ENCODE peak calls at places on chromosomes 3 and 15, in six cellular contexts. P is A549, K is endothelial cell of umbilical vein, J is HepG2, E is GM12878, F is K562. D is an unnamed sample.

GRCh38 chr3:52123106-52123708 is 31.0 kb downstream of the POC1A start:
- DNase-seq in P (peak), K (peak), J (peak), E (no peak), F (peak), D (peak)

GRCh38 chr3:51876186-51876585 is 785 bp upstream of the IQCF5 start:
- DNase-seq in P (no peak), K (no peak), J (no peak), E (no peak), F (no peak), D (no peak)

GRCh38 chr3:46655271-46655670 is 38.2 kb downstream of the ALS2CL start:
- DNase-seq in P (no peak), K (no peak), J (no peak), E (no peak), F (no peak), D (no peak)

GRCh38 chr3:14461748-14462324 is 59.4 kb downstream of the SLC6A6 start:
- DNase-seq in P (peak), K (peak), J (peak), E (no peak), F (peak), D (peak)

GRCh38 chr15:91528811-91529210 is 324.7 kb upstream of the SLCO3A1 start:
- DNase-seq in P (no peak), K (no peak), J (no peak), E (no peak), F (no peak), D (no peak)

GRCh38 chr3:114411811-114412803 is 118.3 kb downstream of the TIGIT start:
- DNase-seq in P (peak), K (peak), J (peak), E (no peak), F (no peak), D (no peak)

GRCh38 chr3:36220189-36220588 is 160.1 kb upstream of the STAC start:
- DNase-seq in P (no peak), K (no peak), J (no peak), E (no peak), F (no peak), D (no peak)

GRCh38 chr3:149005424-149005823 is 14.1 kb downstream of the GYG1 start:
- DNase-seq in P (no peak), K (no peak), J (no peak), E (no peak), F (no peak), D (no peak)

GRCh38 chr3:95926904-95927501 is 887.4 kb upstream of the EPHA6 start:
- DNase-seq in P (no peak), K (no peak), J (no peak), E (no peak), F (no peak), D (no peak)

GRCh38 chr15:67670647-67671305 is 128.3 kb downstream of the MAP2K5 start:
- DNase-seq in P (no peak), K (no peak), J (no peak), E (no peak), F (peak), D (no peak)

GRCh38 chr3:34376691-34377090 is 578.3 kb downstream of the PDCD6IP start:
- DNase-seq in P (no peak), K (no peak), J (no peak), E (no peak), F (no peak), D (no peak)

GRCh38 chr3:157132936-157133335 is 27.0 kb downstream of the CCNL1 start:
- DNase-seq in P (no peak), K (no peak), J (no peak), E (no peak), F (no peak), D (no peak)

GRCh38 chr3:44198265-44198956 is 43.3 kb upstream of the TOPAZ1 start:
- DNase-seq in P (peak), K (peak), J (peak), E (peak), F (peak), D (peak)

GRCh38 chr15:75357976-75358673 is 10.3 kb downstream of the MAN2C1 start:
- DNase-seq in P (no peak), K (no peak), J (no peak), E (no peak), F (no peak), D (no peak)

GRCh38 chr3:16064660-16065414 is 109.6 kb upstream of the GALNT15 start:
- DNase-seq in P (peak), K (peak), J (peak), E (no peak), F (no peak), D (no peak)

GRCh38 chr15:53072077-53072476 is 281.9 kb upstream of the ONECUT1 start:
- DNase-seq in P (peak), K (peak), J (peak), E (no peak), F (peak), D (peak)

GRCh38 chr15:77507911-77508310 is 87.2 kb downstream of the HMG20A start:
- DNase-seq in P (no peak), K (peak), J (peak), E (no peak), F (no peak), D (no peak)

GRCh38 chr15:49122541-49123062 is 32.8 kb downstream of the COPS2 start:
- DNase-seq in P (no peak), K (peak), J (no peak), E (no peak), F (no peak), D (no peak)
- TF ChIP-seq CTCF in P (no peak), K (no peak), J (no peak), E (no peak), F (no peak), D (no peak)

GRCh38 chr3:13210221-13210975 is 137.2 kb upstream of the IQSEC1 start:
- DNase-seq in P (no peak), K (no peak), J (no peak), E (no peak), F (no peak), D (no peak)
- TF ChIP-seq MAX in P (no peak), K (no peak), J (no peak), E (no peak), F (no peak), D (no peak)

DNA sequence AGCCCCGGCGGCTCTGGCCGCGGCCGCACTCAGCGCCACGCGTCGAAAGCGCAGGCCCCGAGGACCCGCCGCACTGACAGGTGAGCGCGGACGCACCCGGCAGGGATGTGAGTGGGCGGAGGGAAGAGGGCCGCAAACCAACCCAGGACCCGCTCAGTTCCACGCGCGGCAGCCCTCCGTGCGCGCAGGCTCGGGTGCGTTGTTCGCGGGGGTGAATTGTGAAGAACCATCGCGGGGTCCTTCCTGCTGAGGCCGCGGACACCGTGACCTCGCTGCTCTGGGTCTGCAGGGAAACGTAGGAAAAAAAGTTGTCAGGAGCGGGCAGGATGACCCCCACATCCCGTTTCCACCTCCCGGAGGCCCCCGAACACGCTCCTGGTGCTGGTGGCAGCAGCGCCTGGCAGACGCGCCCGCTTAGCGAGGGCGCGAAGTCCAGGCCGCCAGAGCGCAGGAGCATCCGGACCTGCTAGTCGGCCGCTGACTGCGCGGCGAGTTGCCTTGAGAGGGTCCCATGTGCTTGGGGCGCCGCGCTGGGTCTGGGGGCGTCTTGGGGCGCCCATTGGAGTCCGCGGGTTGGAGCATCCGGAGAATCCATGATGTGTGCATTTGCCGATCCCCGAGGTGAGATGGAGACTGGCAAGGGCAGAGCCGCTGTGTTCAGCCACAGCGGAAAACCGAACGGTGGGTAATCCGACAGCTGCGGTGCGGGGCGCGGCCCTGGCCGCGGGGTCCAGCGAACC is 448 bp downstream of the GREM1 start:
- DNase-seq in P (peak), K (peak), J (no peak), E (no peak), F (no peak), D (no peak)
- TF ChIP-seq MYC in P (no peak), K (no peak), J (no peak), E (no peak), F (no peak), D (no peak)

DNA sequence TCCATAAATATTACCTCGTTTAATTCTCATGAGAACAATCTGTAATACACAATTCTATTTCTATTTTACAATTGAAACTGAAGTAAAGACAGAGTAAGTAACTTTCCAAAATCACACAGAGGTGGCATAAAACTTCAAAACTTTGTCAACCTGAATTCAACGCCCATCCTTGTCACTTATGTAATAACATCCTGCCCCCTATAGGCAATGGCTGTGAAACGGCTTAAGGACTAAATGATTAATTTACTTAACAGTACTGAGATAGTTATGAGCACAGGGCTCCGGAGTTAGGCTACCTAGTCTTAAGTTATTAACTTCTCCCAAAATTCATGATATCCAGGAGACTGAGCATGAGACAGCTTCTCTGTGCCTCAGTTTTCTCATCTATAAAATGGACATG is 293.1 kb upstream of the CHRM5 start:
- DNase-seq in P (peak), K (peak), J (no peak), E (no peak), F (peak), D (peak)
- TF ChIP-seq CTCF in P (peak), K (peak), J (no peak), E (peak), F (peak), D (peak)

GRCh38 chr15:20351448-20351961 is 190.1 kb downstream of the GOLGA6L6 start:
- DNase-seq in P (peak), K (no peak), J (no peak), E (no peak), F (no peak), D (no peak)
- TF ChIP-seq MAX in P (no peak), K (no peak), J (no peak), E (no peak), F (no peak), D (no peak)

GRCh38 chr3:72186485-72186864 is 401.5 kb upstream of the PROK2 start:
- DNase-seq in P (no peak), K (peak), J (no peak), E (no peak), F (no peak), D (no peak)

GRCh38 chr3:72183489-72183888 is 398.5 kb upstream of the PROK2 start:
- DNase-seq in P (no peak), K (no peak), J (no peak), E (no peak), F (no peak), D (no peak)

GRCh38 chr3:72187131-72187530 is 402.2 kb upstream of the PROK2 start:
- DNase-seq in P (peak), K (no peak), J (peak), E (no peak), F (peak), D (peak)

GRCh38 chr3:72189344-72189743 is 404.4 kb upstream of the PROK2 start:
- DNase-seq in P (no peak), K (no peak), J (no peak), E (no peak), F (peak), D (no peak)

DNA sequence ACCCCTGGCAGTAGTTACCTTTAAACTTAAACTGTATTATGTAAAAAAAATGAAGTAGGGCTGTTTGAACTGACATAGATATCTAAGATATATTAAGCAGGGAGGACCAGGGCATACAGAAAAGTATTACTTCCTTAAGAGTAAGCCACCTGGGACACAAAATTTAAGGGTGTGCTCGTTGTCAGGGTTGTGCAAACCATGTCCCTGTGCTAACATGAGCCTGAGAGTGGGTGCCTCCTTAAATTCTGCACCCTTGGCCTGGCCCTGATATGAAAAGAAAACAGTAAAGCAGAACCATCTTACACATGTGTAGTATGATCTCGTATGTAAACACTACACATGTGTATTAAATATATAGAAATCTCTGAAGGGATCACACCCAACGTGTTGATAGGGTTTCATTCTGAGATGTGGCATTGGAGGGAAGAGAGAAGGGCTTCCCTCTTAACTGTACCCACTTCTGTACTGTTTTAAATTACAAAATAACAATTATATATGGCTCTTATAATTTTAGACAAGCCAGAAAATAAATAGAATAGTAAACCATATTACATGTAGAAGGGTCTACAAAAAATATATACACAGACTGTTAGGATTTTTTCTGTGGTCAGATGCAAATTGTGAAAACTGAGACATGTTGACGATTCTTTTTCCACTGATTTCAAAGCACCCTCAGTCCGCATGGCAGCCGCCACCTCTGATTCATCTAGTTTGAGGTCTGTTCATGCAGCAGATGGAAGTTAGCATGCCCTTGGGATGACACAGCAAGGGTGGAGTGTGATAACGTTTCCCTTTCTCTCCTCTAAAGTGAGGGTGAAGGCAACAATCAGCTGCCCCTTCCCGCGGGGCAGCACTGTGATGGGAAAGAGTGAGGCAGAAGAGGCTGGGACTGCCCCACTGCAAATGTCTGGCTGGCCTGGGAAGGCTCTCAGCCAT is 400.9 kb upstream of the PROK2 start:
- DNase-seq in P (peak), K (peak), J (peak), E (no peak), F (peak), D (no peak)
- TF ChIP-seq MYC in P (no peak), K (no peak), J (no peak), E (no peak), F (peak), D (no peak)

DNA sequence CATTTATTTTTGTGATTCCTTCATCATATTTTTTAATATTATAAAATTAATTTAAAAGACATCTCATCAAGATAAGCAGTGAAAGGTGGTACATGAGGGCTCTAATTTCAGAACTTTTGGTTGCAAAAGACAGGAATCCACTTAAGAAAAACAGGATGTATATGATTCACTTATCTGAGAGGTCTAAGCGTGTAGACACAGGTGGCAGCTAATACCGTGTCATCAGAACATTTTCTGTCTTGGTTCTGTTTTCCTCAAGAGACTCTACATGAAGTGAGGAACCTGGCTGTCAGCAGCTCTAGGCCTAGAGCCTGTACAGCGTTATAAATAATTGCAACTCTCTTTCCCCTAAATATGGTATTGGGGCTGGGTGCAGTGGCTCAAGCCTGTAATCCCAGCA is 433.7 kb upstream of the NAALADL2 start:
- DNase-seq in P (no peak), K (no peak), J (no peak), E (no peak), F (no peak), D (no peak)
- TF ChIP-seq CTCF in P (no peak), K (no peak), J (no peak), E (no peak), F (no peak), D (no peak)

D was measured in NB4.